ENCODE peak calls at places on chromosomes 2 and 18, in four cellular contexts. One of them, this sample, is unnamed.

GRCh38 chr2:207515671-207516070 is 14.1 kb upstream of the CREB1 start:
- DNase-seq in H1: no peak
- DNase-seq in occipital lobe: no peak
- DNase-seq in heart right ventricle: no peak
- DNase-seq in this sample: no peak

GRCh38 chr2:205462681-205463345 is 219.5 kb upstream of the NRP2 start:
- DNase-seq in H1: no peak
- DNase-seq in occipital lobe: no peak
- DNase-seq in heart right ventricle: no peak
- DNase-seq in this sample: no peak

GRCh38 chr2:223860809-223861738 is 23.7 kb upstream of the AP1S3 start:
- DNase-seq in H1: no peak
- DNase-seq in occipital lobe: no peak
- DNase-seq in heart right ventricle: no peak
- DNase-seq in this sample: peak; percentile 88

GRCh38 chr18:63775166-63775730 is at the start of gene SERPINB7:
- DNase-seq in H1: no peak
- DNase-seq in occipital lobe: no peak
- DNase-seq in heart right ventricle: no peak
- DNase-seq in this sample: peak; percentile 89

GRCh38 chr2:128504242-128505149 is 185.8 kb upstream of the HS6ST1 start:
- DNase-seq in H1: peak; percentile 36
- DNase-seq in occipital lobe: no peak
- DNase-seq in heart right ventricle: no peak
- DNase-seq in this sample: no peak

GRCh38 chr2:55923091-55923977 is at the start of gene EFEMP1:
- DNase-seq in H1: peak; percentile 81
- DNase-seq in occipital lobe: no peak
- DNase-seq in heart right ventricle: peak; percentile 64
- DNase-seq in this sample: no peak

GRCh38 chr2:127324635-127325034 is 30.7 kb upstream of the ERCC3 start:
- DNase-seq in H1: no peak
- DNase-seq in occipital lobe: no peak
- DNase-seq in heart right ventricle: no peak
- DNase-seq in this sample: peak; percentile 55

GRCh38 chr2:219509780-219510511 is 4.3 kb upstream of the ASIC4 start:
- DNase-seq in H1: peak; percentile 91
- DNase-seq in occipital lobe: no peak
- DNase-seq in heart right ventricle: peak; percentile 45
- DNase-seq in this sample: peak; percentile 12

GRCh38 chr2:118309201-118310015 is 221.1 kb downstream of the INSIG2 start:
- DNase-seq in H1: no peak
- DNase-seq in occipital lobe: no peak
- DNase-seq in heart right ventricle: no peak
- DNase-seq in this sample: no peak

GRCh38 chr2:203280428-203281064 is 41.7 kb downstream of the CYP20A1 start:
- DNase-seq in H1: no peak
- DNase-seq in occipital lobe: no peak
- DNase-seq in heart right ventricle: no peak
- DNase-seq in this sample: peak; percentile 56